ENCODE peak calls at places on chromosomes 12 and 14, in nine cellular contexts. W is H4; T is type B pancreatic cell; X is effector CD4-positive, alpha-beta T cell; L is lung microvascular endothelial cell; C is NCI-H1105 treated with DMSO at 0.1 percent for 48 hours; N is anterior cingulate cortex; Q is RKO; H is GM12864. D is an unnamed sample.

GRCh38 chr14:105884808-105885281 is 358.5 kb downstream of the TMEM121 start:
- DNase-seq in W (no peak), T (peak), X (no peak), L (no peak), C (no peak), N (no peak), Q (no peak), H (no peak), D (no peak)

GRCh38 chr12:67721216-67721615 is 72.7 kb downstream of the DYRK2 start:
- DNase-seq in W (no peak), T (no peak), X (no peak), L (peak), C (no peak), N (no peak), Q (no peak), H (no peak), D (no peak)

GRCh38 chr12:138898-139534 is 72.4 kb downstream of the IQSEC3 start:
- DNase-seq in W (no peak), T (no peak), X (no peak), L (no peak), C (no peak), N (no peak), Q (no peak), H (no peak), D (no peak)

GRCh38 chr12:58105225-58106119 is 164.1 kb downstream of the ATP23 start:
- DNase-seq in W (no peak), T (no peak), X (no peak), L (peak), C (no peak), N (no peak), Q (peak), H (no peak), D (no peak)

GRCh38 chr12:27865421-27865820 is 85.4 kb upstream of the MANSC4 start:
- DNase-seq in W (peak), T (no peak), X (no peak), L (no peak), C (no peak), N (no peak), Q (no peak), H (no peak), D (no peak)

GRCh38 chr14:101102875-101103274 is 199.4 kb upstream of the RTL1 start:
- DNase-seq in W (no peak), T (peak), X (no peak), L (no peak), C (no peak), N (no peak), Q (no peak), H (no peak), D (no peak)

GRCh38 chr12:7602287-7602686 is 63.4 kb downstream of the APOBEC1 start:
- DNase-seq in W (peak), T (no peak), X (no peak), L (no peak), C (no peak), N (no peak), Q (peak), H (no peak), D (no peak)

GRCh38 chr12:69150083-69150795 is 89.1 kb upstream of the CPSF6 start:
- DNase-seq in W (no peak), T (no peak), X (no peak), L (no peak), C (no peak), N (no peak), Q (no peak), H (no peak), D (no peak)

GRCh38 chr12:78818487-78818886 is 46.1 kb upstream of the SYT1 start:
- DNase-seq in W (no peak), T (no peak), X (no peak), L (no peak), C (no peak), N (no peak), Q (no peak), H (no peak), D (no peak)

GRCh38 chr12:26735249-26735639 is 97.8 kb downstream of the ITPR2 start:
- DNase-seq in W (no peak), T (no peak), X (no peak), L (no peak), C (no peak), N (no peak), Q (no peak), H (no peak), D (no peak)

GRCh38 chr12:5584776-5585560 is 153.1 kb downstream of the NTF3 start:
- DNase-seq in W (no peak), T (no peak), X (no peak), L (no peak), C (no peak), N (no peak), Q (no peak), H (no peak), D (no peak)

GRCh38 chr14:22781606-22782000 is 15.1 kb downstream of the OXA1L start:
- DNase-seq in W (peak), T (no peak), X (no peak), L (no peak), C (no peak), N (no peak), Q (peak), H (no peak), D (no peak)

GRCh38 chr12:3326156-3326849 is 164.7 kb upstream of the PRMT8 start:
- DNase-seq in W (no peak), T (no peak), X (no peak), L (no peak), C (no peak), N (no peak), Q (no peak), H (no peak), D (no peak)

GRCh38 chr14:60668431-60669112 is 19.3 kb upstream of the SIX1 start:
- DNase-seq in W (no peak), T (no peak), X (no peak), L (no peak), C (no peak), N (no peak), Q (no peak), H (no peak), D (no peak)

GRCh38 chr14:54040851-54041250 is 84.2 kb upstream of the BMP4 start:
- DNase-seq in W (no peak), T (no peak), X (no peak), L (no peak), C (no peak), N (no peak), Q (no peak), H (no peak), D (no peak)

GRCh38 chr12:119227292-119227691 is 48.6 kb downstream of the HSPB8 start:
- DNase-seq in W (no peak), T (no peak), X (no peak), L (no peak), C (no peak), N (no peak), Q (peak), H (no peak), D (no peak)

GRCh38 chr14:89267163-89267562 is 149.9 kb downstream of the FOXN3 start:
- DNase-seq in W (no peak), T (no peak), X (no peak), L (peak), C (no peak), N (no peak), Q (no peak), H (no peak), D (no peak)

GRCh38 chr12:113778432-113779128 is 187.5 kb downstream of the RBM19 start:
- DNase-seq in W (no peak), T (no peak), X (no peak), L (no peak), C (no peak), N (no peak), Q (no peak), H (no peak), D (no peak)

GRCh38 chr14:87995500-87996275 is 2.7 kb upstream of the GALC start:
- DNase-seq in W (no peak), T (no peak), X (no peak), L (no peak), C (no peak), N (no peak), Q (no peak), H (no peak), D (no peak)

GRCh38 chr12:98735821-98736220 is 90.7 kb downstream of the APAF1 start:
- DNase-seq in W (no peak), T (no peak), X (no peak), L (no peak), C (no peak), N (no peak), Q (no peak), H (no peak), D (no peak)

GRCh38 chr12:129257526-129257925 is 404.2 kb downstream of the GLT1D1 start:
- DNase-seq in W (no peak), T (no peak), X (no peak), L (no peak), C (no peak), N (no peak), Q (no peak), H (no peak), D (no peak)

GRCh38 chr12:20342111-20342510 is 26.2 kb upstream of the PDE3A start:
- DNase-seq in W (no peak), T (no peak), X (no peak), L (no peak), C (no peak), N (no peak), Q (no peak), H (no peak), D (no peak)

GRCh38 chr14:50319293-50319692 is 7.2 kb downstream of the DMAC2L start:
- DNase-seq in W (no peak), T (no peak), X (no peak), L (no peak), C (no peak), N (no peak), Q (no peak), H (no peak), D (no peak)

GRCh38 chr12:82688035-82688501 is 1.4 kb downstream of the TMTC2 start:
- DNase-seq in W (no peak), T (no peak), X (no peak), L (no peak), C (peak), N (no peak), Q (peak), H (peak), D (no peak)

GRCh38 chr12:94073441-94074051 is 74.8 kb upstream of the PLXNC1 start:
- DNase-seq in W (no peak), T (no peak), X (no peak), L (no peak), C (no peak), N (no peak), Q (no peak), H (no peak), D (no peak)

GRCh38 chr12:117089463-117089862 is 9.8 kb downstream of the TESC start:
- DNase-seq in W (no peak), T (no peak), X (no peak), L (no peak), C (no peak), N (no peak), Q (no peak), H (no peak), D (no peak)

GRCh38 chr12:807041-807717 is 54.8 kb downstream of the WNK1 start:
- DNase-seq in W (no peak), T (no peak), X (no peak), L (no peak), C (no peak), N (no peak), Q (no peak), H (no peak), D (no peak)

GRCh38 chr14:65303185-65303901 is 109.2 kb upstream of the FUT8 start:
- DNase-seq in W (no peak), T (no peak), X (no peak), L (no peak), C (no peak), N (no peak), Q (no peak), H (no peak), D (no peak)

GRCh38 chr12:27840229-27840999 is 60.4 kb upstream of the MANSC4 start:
- DNase-seq in W (no peak), T (no peak), X (no peak), L (peak), C (no peak), N (no peak), Q (peak), H (no peak), D (no peak)

GRCh38 chr12:105820407-105821140 is 318.2 kb downstream of the NUAK1 start:
- DNase-seq in W (no peak), T (no peak), X (no peak), L (no peak), C (no peak), N (no peak), Q (no peak), H (no peak), D (no peak)

GRCh38 chr14:28412076-28412475 is 354.5 kb upstream of the FOXG1 start:
- DNase-seq in W (peak), T (no peak), X (no peak), L (no peak), C (no peak), N (no peak), Q (no peak), H (no peak), D (no peak)

GRCh38 chr12:93970892-93971688 is 177.3 kb upstream of the PLXNC1 start:
- DNase-seq in W (no peak), T (no peak), X (no peak), L (no peak), C (no peak), N (no peak), Q (no peak), H (no peak), D (no peak)

GRCh38 chr14:88831285-88831684 is 6.8 kb downstream of the TTC8 start:
- DNase-seq in W (peak), T (no peak), X (no peak), L (no peak), C (no peak), N (no peak), Q (peak), H (no peak), D (no peak)

GRCh38 chr12:14874882-14875281 is 10.8 kb downstream of the MGP start:
- DNase-seq in W (no peak), T (no peak), X (no peak), L (no peak), C (no peak), N (no peak), Q (no peak), H (no peak), D (no peak)

GRCh38 chr14:32200368-32201195 is 1.3 kb upstream of the RNU6-7 start:
- DNase-seq in W (no peak), T (no peak), X (no peak), L (no peak), C (no peak), N (no peak), Q (no peak), H (no peak), D (no peak)

GRCh38 chr14:34436118-34436905 is 25.7 kb downstream of the SPTSSA start:
- DNase-seq in W (no peak), T (no peak), X (no peak), L (no peak), C (no peak), N (no peak), Q (no peak), H (no peak), D (no peak)

GRCh38 chr12:65886996-65887395 is 62.7 kb downstream of the HMGA2 start:
- DNase-seq in W (no peak), T (no peak), X (no peak), L (no peak), C (no peak), N (no peak), Q (peak), H (no peak), D (no peak)

D was measured in omental fat pad.